ENCODE peak calls at places on chromosomes 11 and 22, in eight cellular contexts. P, B, A, W, J, F, C and E are unnamed samples. For H3K36me3, the result is how much of the 10 kb centered on the place peaks cover.

GRCh38 chr11:58622344-58622743 is at the start of gene CNTF:
- DNase-seq in J (no peak), F (no peak), C (no peak), P (no peak), W (no peak), A (no peak), B (no peak), E (no peak)

GRCh38 chr11:9616042-9616640 is 42.7 kb downstream of the WEE1 start:
- DNase-seq in B (no peak), C (no peak), P (no peak), W (no peak), F (peak), J (no peak), A (no peak), E (no peak)

GRCh38 chr11:117096140-117096972 is 1.9 kb downstream of the SIK3 start:
- DNase-seq in J (peak), P (peak), W (peak), F (peak), C (peak), B (no peak), A (no peak), E (peak)

GRCh38 chr22:49141761-49142160 is 685.9 kb downstream of the BRD1 start:
- DNase-seq in W (peak), P (no peak), C (no peak), B (no peak), A (no peak), J (no peak), F (no peak), E (no peak)

GRCh38 chr11:86473991-86474833 is 99.5 kb downstream of the CCDC81 start:
- DNase-seq in F (no peak), B (no peak), J (no peak), W (no peak), A (no peak), C (no peak), P (no peak), E (no peak)

GRCh38 chr11:19472679-19473078 is 231.9 kb upstream of the E2F8 start:
- DNase-seq in P (no peak), A (no peak), B (no peak), J (no peak), W (no peak), C (no peak), F (no peak), E (no peak)

GRCh38 chr11:3021125-3021524 is 29.0 kb upstream of the NAP1L4 start:
- DNase-seq in A (no peak), F (peak), B (peak), C (peak), W (peak), P (peak), J (peak), E (no peak)

GRCh38 chr11:85685820-85686459 is at the start of gene CCDC89:
- DNase-seq in A (peak), W (peak), B (no peak), F (no peak), C (peak), J (no peak), P (peak), E (no peak)

GRCh38 chr22:29938285-29938693 is 55.3 kb downstream of the MTMR3 start:
- DNase-seq in J (no peak), B (no peak), F (no peak), W (no peak), C (no peak), P (no peak), A (no peak), E (peak)

GRCh38 chr11:127130321-127130720 is 129.8 kb upstream of the KIRREL3 start:
- DNase-seq in A (no peak), W (no peak), F (no peak), J (no peak), P (no peak), B (no peak), C (no peak), E (no peak)

GRCh38 chr11:3147257-3147619 is 17.9 kb downstream of the OSBPL5 start:
- DNase-seq in W (no peak), J (no peak), P (no peak), F (no peak), A (no peak), C (no peak), B (no peak), E (no peak)

GRCh38 chr11:19598876-19599275 is 113.8 kb upstream of the NAV2 start:
- DNase-seq in P (no peak), B (no peak), C (no peak), J (no peak), W (no peak), F (no peak), A (no peak), E (no peak)

GRCh38 chr11:61973603-61974162 is 6.2 kb upstream of the FTH1 start:
- DNase-seq in J (no peak), C (peak), F (peak), W (peak), B (no peak), A (no peak), P (no peak), E (no peak)

GRCh38 chr11:129930306-129930705 is 34.9 kb upstream of the NFRKB start:
- DNase-seq in C (peak), A (no peak), F (no peak), P (no peak), J (no peak), B (no peak), W (no peak), E (no peak)

GRCh38 chr22:31947296-31947695 is 3.0 kb downstream of the YWHAH start:
- DNase-seq in P (no peak), J (no peak), F (no peak), A (peak), B (no peak), C (peak), W (no peak), E (peak)

GRCh38 chr11:29564501-29564900 is 452.3 kb downstream of the KCNA4 start:
- DNase-seq in P (no peak), J (no peak), C (no peak), A (no peak), W (no peak), F (no peak), B (no peak), E (no peak)

GRCh38 chr11:117823294-117823940 is 1.1 kb downstream of the FXYD2 start:
- DNase-seq in W (peak), F (no peak), J (peak), B (no peak), A (no peak), P (no peak), C (no peak), E (no peak)

GRCh38 chr22:32852346-32853251 is 51.1 kb downstream of the TIMP3 start:
- DNase-seq in J (no peak), B (no peak), W (no peak), F (peak), A (peak), P (no peak), C (no peak), E (no peak)

GRCh38 chr11:73478737-73479347 is 102.6 kb downstream of the RELT start:
- DNase-seq in A (no peak), B (peak), F (peak), P (peak), W (peak), J (no peak), C (peak), E (no peak)

GRCh38 chr22:20741634-20742581 is 32.0 kb upstream of the SERPIND1 start:
- DNase-seq in A (peak), W (peak), J (no peak), C (peak), P (peak), B (peak), F (peak), E (no peak)

GRCh38 chr11:1125803-1126202 is 31.9 kb upstream of the MUC5AC start:
- DNase-seq in F (no peak), J (no peak), P (no peak), W (no peak), C (no peak), B (no peak), A (no peak), E (no peak)

GRCh38 chr22:26606611-26607010 is 11.2 kb downstream of the CRYBB1 start:
- DNase-seq in P (no peak), A (no peak), W (no peak), J (no peak), F (peak), B (no peak), C (no peak), E (no peak)

GRCh38 chr11:47409440-47410403 is 1.3 kb downstream of the SLC39A13 start:
- DNase-seq in C (no peak), J (no peak), F (peak), A (no peak), W (peak), B (no peak), P (no peak), E (no peak)

GRCh38 chr22:22040908-22041307 is 58.3 kb upstream of the TOP3B start:
- DNase-seq in A (no peak), C (no peak), F (no peak), J (no peak), P (no peak), B (no peak), W (no peak), E (no peak)

GRCh38 chr11:29022676-29023075 is 914.5 kb downstream of the METTL15 start:
- DNase-seq in A (no peak), C (no peak), P (no peak), B (no peak), F (no peak), J (no peak), W (no peak), E (no peak)

GRCh38 chr11:118214210-118214914 is 10.4 kb downstream of the JAML start:
- DNase-seq in W (no peak), B (no peak), F (no peak), P (no peak), A (no peak), C (no peak), J (no peak), E (no peak)

GRCh38 chr22:31140746-31141145 is 438 bp upstream of the PLA2G3 start:
- DNase-seq in J (no peak), A (no peak), W (peak), F (no peak), B (no peak), P (peak), C (no peak), E (no peak)

GRCh38 chr11:9120659-9121350 is 29.4 kb upstream of the SCUBE2 start:
- DNase-seq in C (no peak), J (no peak), F (no peak), A (no peak), P (peak), W (peak), B (peak), E (no peak)

GRCh38 chr22:33180371-33180770 is 122.2 kb upstream of the SYN3 start:
- DNase-seq in C (no peak), B (no peak), J (no peak), W (no peak), P (no peak), A (no peak), F (peak), E (no peak)

GRCh38 chr11:67280791-67281551 is 8.1 kb upstream of the ANKRD13D start:
- DNase-seq in A (no peak), F (no peak), W (no peak), P (no peak), C (no peak), J (no peak), B (no peak), E (peak)

GRCh38 chr22:38923463-38924196 is 33.8 kb upstream of the APOBEC3A start:
- DNase-seq in W (peak), J (no peak), B (peak), A (peak), P (peak), C (peak), F (peak), E (no peak)

GRCh38 chr22:24421428-24421931 is 5.9 kb upstream of the ADORA2A start:
- DNase-seq in F (no peak), W (peak), A (no peak), B (peak), P (peak), C (peak), J (peak), E (no peak)

GRCh38 chr11:126384053-126384335 is 28.5 kb downstream of the ST3GAL4 start:
- DNase-seq in W (no peak), C (no peak), F (no peak), P (no peak), A (no peak), J (no peak), B (no peak), E (no peak)

GRCh38 chr11:76686261-76687079 is 15.9 kb upstream of the LRRC32 start:
- DNase-seq in W (peak), P (peak), A (no peak), B (no peak), C (peak), F (no peak), J (no peak), E (peak)

GRCh38 chr22:35615156-35615555 is 2.0 kb downstream of the MB start:
- DNase-seq in A (no peak), W (no peak), J (no peak), B (no peak), P (no peak), C (no peak), F (no peak), E (no peak)

GRCh38 chr22:35611891-35612576 is 5.1 kb downstream of the MB start:
- DNase-seq in B (no peak), F (no peak), P (no peak), C (no peak), W (no peak), A (no peak), J (no peak), E (no peak)

GRCh38 chr22:35616043-35616442 is 1.1 kb downstream of the MB start:
- DNase-seq in A (no peak), B (no peak), J (no peak), W (no peak), C (no peak), P (no peak), F (no peak), E (no peak)

GRCh38 chr22:35612903-35613302 is 4.2 kb downstream of the MB start:
- DNase-seq in B (no peak), A (no peak), J (no peak), F (no peak), C (no peak), W (no peak), P (no peak), E (no peak)

DNA sequence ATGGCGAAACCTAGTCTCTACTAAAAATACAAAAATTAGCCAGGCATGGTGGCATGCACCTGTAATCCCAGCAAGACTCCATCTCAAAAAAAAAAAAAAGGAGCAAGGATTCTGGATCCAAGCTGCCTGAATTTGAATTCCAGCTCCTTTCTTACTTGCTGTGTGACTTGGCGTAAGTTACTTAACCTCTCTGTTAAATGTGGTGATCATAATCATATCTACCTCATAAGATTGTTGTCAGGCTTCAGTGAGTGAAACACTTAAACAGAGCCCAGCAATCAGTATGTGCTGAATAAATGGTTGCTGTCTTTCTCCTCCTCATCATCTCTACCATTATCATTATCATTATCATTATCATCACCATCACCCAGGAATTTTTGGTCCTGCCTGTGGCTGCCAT is 2.7 kb downstream of the MB start:
- DNase-seq in P (no peak), F (no peak), W (no peak), J (no peak), B (no peak), C (no peak), A (no peak), E (no peak)
- H3K4me3 ChIP-seq in P (no peak), F (no peak), W (no peak), J (no peak), B (no peak), C (no peak), A (no peak), E (no peak)

GRCh38 chr11:65583589-65583988 is 7.7 kb downstream of the EHBP1L1 start:
- DNase-seq in F (no peak), W (peak), B (no peak), J (no peak), P (no peak), C (no peak), A (no peak), E (no peak)
- H3K36me3 ChIP-seq in F (under half), W (under half), B (under half), J (under half), P (under half), C (under half), A (under half), E (under half)

GRCh38 chr11:90465553-90465952 is 242.7 kb upstream of the CHORDC1 start:
- DNase-seq in F (no peak), P (no peak), C (no peak), A (no peak), B (no peak), J (no peak), W (no peak), E (no peak)
- H3K4me3 ChIP-seq in F (no peak), P (no peak), C (no peak), A (no peak), B (no peak), J (no peak), W (no peak), E (no peak)

GRCh38 chr11:65398362-65398910 is 12.0 kb downstream of the FRMD8 start:
- DNase-seq in J (no peak), W (peak), C (no peak), B (no peak), F (no peak), P (no peak), A (no peak), E (no peak)

GRCh38 chr11:65401073-65401802 is 14.8 kb downstream of the FRMD8 start:
- DNase-seq in C (peak), W (peak), J (no peak), A (no peak), P (peak), B (no peak), F (no peak), E (no peak)

GRCh38 chr11:65400295-65401072 is 14.0 kb downstream of the FRMD8 start:
- DNase-seq in J (no peak), A (no peak), C (peak), W (no peak), B (no peak), P (no peak), F (no peak), E (no peak)

GRCh38 chr11:65399249-65399648 is 12.8 kb downstream of the FRMD8 start:
- DNase-seq in W (no peak), P (no peak), F (no peak), C (no peak), B (no peak), J (no peak), A (no peak), E (no peak)

GRCh38 chr11:65399845-65400244 is 13.4 kb downstream of the FRMD8 start:
- DNase-seq in W (no peak), F (no peak), C (no peak), B (no peak), J (no peak), P (no peak), A (no peak), E (no peak)
- H3K36me3 ChIP-seq in W (under half), F (half or more), C (under half), B (under half), J (half or more), P (under half), A (under half), E (under half)

GRCh38 chr22:46578824-46579561 is 41.2 kb upstream of the GRAMD4 start:
- DNase-seq in J (no peak), A (peak), B (no peak), F (no peak), P (no peak), W (peak), C (peak), E (no peak)
- H3K4me3 ChIP-seq in J (no peak), A (peak), B (no peak), F (peak), P (no peak), W (no peak), C (no peak), E (no peak)

DNA sequence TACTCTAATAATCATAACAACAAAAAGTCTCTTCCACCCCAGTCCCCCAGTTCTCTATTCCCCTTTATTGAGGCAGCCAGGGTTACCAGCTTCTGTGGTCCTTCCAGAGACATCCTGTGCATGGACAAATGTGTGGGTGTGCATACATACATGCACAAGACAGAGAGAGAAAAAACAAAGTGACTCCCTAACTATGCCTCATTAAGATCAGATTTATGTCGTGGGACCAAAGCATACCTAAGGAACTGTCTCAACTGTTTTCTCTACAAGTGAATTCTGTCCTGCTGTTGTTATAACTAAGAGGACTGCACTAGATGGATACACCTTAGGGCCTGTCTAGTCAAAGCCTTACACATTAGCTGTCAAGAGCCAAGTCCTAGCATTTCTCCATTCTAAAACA is 106.7 kb downstream of the MRTFA start:
- DNase-seq in W (no peak), J (no peak), B (no peak), F (no peak), C (no peak), P (no peak), A (no peak), E (no peak)
- H3K36me3 ChIP-seq in W (under half), J (under half), B (under half), F (under half), C (under half), P (under half), A (under half), E (under half)

DNA sequence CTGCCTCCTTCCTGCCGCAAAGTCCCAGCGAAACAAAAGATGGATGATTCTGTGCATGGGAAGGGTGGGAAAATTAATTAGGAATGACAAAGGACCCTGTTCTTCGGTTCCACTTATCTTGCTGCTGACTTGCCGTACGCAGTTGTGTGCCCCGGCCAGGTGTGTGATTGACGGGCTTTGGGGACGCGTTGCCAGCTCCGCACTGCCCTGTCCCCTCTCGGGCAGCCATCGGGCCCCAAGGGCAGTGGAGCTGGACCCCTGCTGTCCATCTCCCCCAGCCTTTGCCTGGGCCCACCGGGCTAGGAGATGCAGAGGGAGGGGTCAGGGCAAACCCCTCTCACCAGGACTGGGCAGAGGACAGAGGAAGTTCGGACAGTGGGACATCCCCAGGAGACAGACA is 73.9 kb downstream of the MPPED1 start:
- DNase-seq in C (no peak), P (no peak), F (no peak), W (no peak), B (no peak), J (no peak), A (no peak), E (no peak)
- H3K4me3 ChIP-seq in C (no peak), P (no peak), F (no peak), W (no peak), B (no peak), J (no peak), A (no peak), E (no peak)